ENCODE peak calls at places on chromosome 11, in nine cellular contexts. I, S, H, X, O, W, B, A and Z are unnamed samples.

GRCh38 chr11:88301478-88302140 is 35.9 kb downstream of the CTSC start:
- DNase-seq in I (no peak), S (peak; percentile 16), H (no peak), X (no peak), O (no peak), W (peak; percentile 0), B (no peak), A (no peak), Z (peak; percentile 51)

GRCh38 chr11:92048415-92048814 is 176.2 kb upstream of the FAT3 start:
- DNase-seq in I (no peak), S (no peak), H (no peak), X (no peak), O (no peak), W (no peak), B (no peak), A (no peak), Z (no peak)

GRCh38 chr11:10990160-10990559 is 132.3 kb upstream of the ZBED5 start:
- DNase-seq in I (no peak), S (no peak), H (no peak), X (no peak), O (no peak), W (no peak), B (no peak), A (no peak), Z (no peak)

GRCh38 chr11:75471134-75471943 is 38.3 kb upstream of the KLHL35 start:
- DNase-seq in I (no peak), S (no peak), H (no peak), X (no peak), O (peak; percentile 46), W (no peak), B (no peak), A (no peak), Z (no peak)

GRCh38 chr11:30583505-30584280 is 2.5 kb downstream of the MPPED2 start:
- DNase-seq in I (no peak), S (peak; percentile 7), H (no peak), X (no peak), O (no peak), W (no peak), B (no peak), A (no peak), Z (no peak)

GRCh38 chr11:35618497-35619029 is 303 bp downstream of the FJX1 start:
- DNase-seq in I (no peak), S (peak; percentile 74), H (no peak), X (no peak), O (peak; percentile 77), W (no peak), B (no peak), A (no peak), Z (no peak)

GRCh38 chr11:108221401-108221800 is 1.0 kb downstream of the NPAT start:
- DNase-seq in I (no peak), S (no peak), H (no peak), X (no peak), O (no peak), W (no peak), B (no peak), A (peak; percentile 11), Z (no peak)

GRCh38 chr11:23494981-23495380 is 634.7 kb upstream of the CCDC179 start:
- DNase-seq in I (no peak), S (no peak), H (no peak), X (no peak), O (no peak), W (no peak), B (no peak), A (no peak), Z (no peak)

GRCh38 chr11:22359295-22359694 is 21.1 kb downstream of the SLC17A6 start:
- DNase-seq in I (no peak), S (no peak), H (no peak), X (no peak), O (no peak), W (no peak), B (no peak), A (no peak), Z (no peak)

GRCh38 chr11:68459886-68460740 is 439 bp upstream of the PPP6R3 start:
- DNase-seq in I (peak; percentile 93), S (peak; percentile 99), H (peak; percentile 87), X (peak; percentile 96), O (peak; percentile 97), W (peak; percentile 94), B (peak; percentile 89), A (peak; percentile 95), Z (peak; percentile 95)

GRCh38 chr11:72222907-72223614 is 1.5 kb upstream of the INPPL1 start:
- DNase-seq in I (peak; percentile 88), S (peak; percentile 92), H (peak; percentile 84), X (peak; percentile 85), O (peak; percentile 98), W (peak; percentile 84), B (peak; percentile 92), A (peak; percentile 96), Z (peak; percentile 96)

GRCh38 chr11:121467965-121468364 is 15.2 kb upstream of the SORL1-AS1 start:
- DNase-seq in I (peak; percentile 78), S (peak; percentile 69), H (peak; percentile 61), X (no peak), O (no peak), W (peak; percentile 74), B (no peak), A (no peak), Z (peak; percentile 70)